ENCODE peak calls at places on chromosome 7, in seven cellular contexts. N is adrenal gland; V is SJSA1; P is CD8-positive, alpha-beta memory T cell; A is tibial artery; Z is hepatocyte; Q is CD4-positive, alpha-beta memory T cell. U is an unnamed sample. For H3K4me1 and H3K27me3, the result is how much of the 10 kb centered on the place peaks cover.

GRCh38 chr7:31692451-31692850 is 5.4 kb downstream of the PPP1R17 start:
- DNase-seq in V (no peak), N (no peak), Q (no peak), Z (no peak), A (no peak), P (no peak), U (no peak)

GRCh38 chr7:23603632-23604295 is 6.6 kb downstream of the CCDC126 start:
- DNase-seq in A (no peak), Q (no peak), V (no peak), N (no peak), Z (no peak), P (no peak), U (no peak)

GRCh38 chr7:38306914-38307313 is 33.5 kb upstream of the TARP start:
- DNase-seq in Q (peak), Z (no peak), A (no peak), V (no peak), P (peak), N (no peak), U (no peak)

GRCh38 chr7:135075716-135076115 is 72.2 kb upstream of the TMEM140 start:
- DNase-seq in A (no peak), P (no peak), Q (no peak), N (no peak), V (no peak), Z (no peak), U (no peak)

GRCh38 chr7:28239823-28240204 is 59.2 kb upstream of the JAZF1 start:
- DNase-seq in Z (no peak), Q (no peak), N (no peak), A (no peak), P (no peak), V (no peak), U (no peak)

GRCh38 chr7:70975816-70976215 is 156.1 kb upstream of the GALNT17 start:
- DNase-seq in P (no peak), Z (no peak), V (no peak), A (no peak), Q (no peak), N (no peak), U (no peak)

GRCh38 chr7:91089382-91089963 is 174.8 kb upstream of the FZD1 start:
- DNase-seq in Z (peak), A (no peak), N (no peak), V (no peak), P (no peak), Q (peak), U (no peak)

GRCh38 chr7:149348758-149349369 is 86.9 kb downstream of the ZNF783 start:
- DNase-seq in A (no peak), V (no peak), Q (no peak), N (no peak), Z (no peak), P (no peak), U (no peak)

GRCh38 chr7:48438196-48438595 is 266.9 kb downstream of the ABCA13 start:
- DNase-seq in A (no peak), Q (no peak), N (no peak), V (no peak), P (no peak), Z (no peak), U (no peak)

GRCh38 chr7:27868117-27868516 is 128.2 kb downstream of the TAX1BP1 start:
- DNase-seq in A (no peak), P (no peak), V (no peak), Z (no peak), N (no peak), Q (no peak), U (no peak)

GRCh38 chr7:20520530-20520929 is 94.9 kb upstream of the ABCB5 start:
- DNase-seq in V (no peak), P (no peak), N (no peak), Q (no peak), A (no peak), Z (no peak), U (no peak)

GRCh38 chr7:75054744-75055527 is 18.7 kb downstream of the RCC1L start:
- DNase-seq in P (no peak), Q (no peak), A (peak), Z (no peak), V (no peak), N (peak), U (peak)

GRCh38 chr7:132536646-132537395 is 39.4 kb downstream of the PLXNA4 start:
- DNase-seq in V (no peak), A (no peak), N (no peak), Q (no peak), Z (no peak), P (no peak), U (no peak)

GRCh38 chr7:131961281-131961680 is 404.9 kb upstream of the PODXL start:
- DNase-seq in N (no peak), Q (no peak), A (no peak), P (no peak), V (no peak), Z (no peak), U (no peak)

GRCh38 chr7:47311891-47312290 is 270.0 kb downstream of the TNS3 start:
- DNase-seq in Q (no peak), V (no peak), Z (no peak), P (no peak), N (no peak), A (no peak), U (no peak)

GRCh38 chr7:40658731-40659130 is 523.9 kb downstream of the SUGCT start:
- DNase-seq in N (no peak), Z (no peak), P (no peak), Q (no peak), V (no peak), A (no peak), U (peak)

GRCh38 chr7:6171532-6172330 is 100.7 kb downstream of the CYTH3 start:
- DNase-seq in Q (no peak), V (no peak), Z (no peak), N (no peak), A (no peak), P (no peak), U (no peak)

GRCh38 chr7:128041203-128041602 is 10.0 kb upstream of the LRRC4 start:
- DNase-seq in Z (no peak), A (no peak), P (no peak), N (peak), Q (no peak), V (no peak), U (no peak)

GRCh38 chr7:14228341-14228740 is 238.9 kb upstream of the ETV1 start:
- DNase-seq in A (no peak), Q (no peak), N (no peak), V (no peak), P (no peak), Z (no peak), U (peak)

DNA sequence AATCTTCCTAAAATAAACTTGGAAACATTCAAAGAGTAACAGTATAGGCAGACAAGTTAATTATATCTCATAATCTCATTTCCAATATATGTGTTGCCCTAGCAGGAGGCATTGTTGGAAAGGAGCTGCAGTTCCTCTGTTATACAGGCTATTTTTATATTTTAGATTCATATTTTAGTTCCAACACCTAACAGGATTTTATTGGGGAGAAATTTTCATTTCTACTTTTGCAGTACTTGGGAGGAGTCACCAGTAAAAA is 19.3 kb downstream of the VOPP1 start:
- DNase-seq in V (no peak), Q (no peak), Z (no peak), N (no peak), P (no peak), A (no peak), U (no peak)
- H3K4me1 ChIP-seq in V (under half), Q (half or more), Z (under half), N (under half), P (half or more), A (under half), U (under half)

DNA sequence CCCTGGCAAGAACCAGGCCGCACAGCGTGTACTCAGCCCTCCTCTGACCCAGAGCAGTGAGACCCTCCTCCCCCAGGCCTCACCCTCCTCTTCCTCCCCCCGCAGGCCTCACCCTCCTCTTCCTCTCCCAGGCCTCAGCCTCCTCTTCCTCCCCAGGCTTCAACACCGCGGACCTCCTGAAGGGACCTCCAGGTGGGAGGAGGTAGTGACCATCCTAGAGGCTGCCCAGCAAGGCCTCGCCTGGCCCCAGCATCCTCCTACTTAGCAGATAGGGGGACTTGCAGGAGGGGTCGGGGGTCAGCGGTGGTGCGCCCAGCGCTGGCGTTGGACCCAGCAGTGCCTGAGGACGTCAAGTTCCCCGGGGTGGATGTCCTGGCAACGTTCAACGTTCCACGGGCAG is 270.8 kb downstream of the ELFN1 start:
- DNase-seq in Q (no peak), Z (no peak), P (no peak), V (no peak), N (no peak), A (no peak), U (peak)
- H3K4me3 ChIP-seq in Q (peak), Z (no peak), P (peak), V (no peak), N (no peak), A (no peak), U (no peak)

GRCh38 chr7:1256621-1257020 is 23.9 kb downstream of the UNCX start:
- DNase-seq in P (no peak), Z (no peak), Q (no peak), A (no peak), V (no peak), N (no peak), U (peak)

GRCh38 chr7:1255083-1255816 is 22.6 kb downstream of the UNCX start:
- DNase-seq in V (no peak), Z (no peak), A (no peak), P (no peak), N (no peak), Q (no peak), U (peak)

GRCh38 chr7:1257863-1258262 is 25.2 kb downstream of the UNCX start:
- DNase-seq in P (no peak), A (no peak), N (no peak), V (no peak), Z (no peak), Q (no peak), U (peak)

GRCh38 chr7:1255817-1256340 is 23.2 kb downstream of the UNCX start:
- DNase-seq in V (no peak), Q (no peak), Z (no peak), N (no peak), A (no peak), P (no peak), U (peak)

GRCh38 chr7:1257221-1257620 is 24.5 kb downstream of the UNCX start:
- DNase-seq in Q (no peak), P (no peak), V (no peak), Z (no peak), A (no peak), N (no peak), U (peak)
- H3K27me3 ChIP-seq in Q (under half), P (under half), V (half or more), Z (under half), A (half or more), N (under half), U (under half)

GRCh38 chr7:50359995-50360925 is 55.7 kb downstream of the IKZF1 start:
- DNase-seq in N (no peak), V (no peak), Q (peak), Z (peak), A (no peak), P (peak), U (no peak)

GRCh38 chr7:50362142-50362541 is 57.6 kb downstream of the IKZF1 start:
- DNase-seq in Z (no peak), N (no peak), V (no peak), Q (no peak), P (no peak), A (no peak), U (no peak)

GRCh38 chr7:50364645-50365044 is 60.1 kb downstream of the IKZF1 start:
- DNase-seq in P (no peak), Z (no peak), V (no peak), N (no peak), Q (no peak), A (no peak), U (no peak)

GRCh38 chr7:50363327-50364060 is 59.0 kb downstream of the IKZF1 start:
- DNase-seq in A (no peak), N (no peak), Z (no peak), P (peak), Q (peak), V (no peak), U (no peak)

DNA sequence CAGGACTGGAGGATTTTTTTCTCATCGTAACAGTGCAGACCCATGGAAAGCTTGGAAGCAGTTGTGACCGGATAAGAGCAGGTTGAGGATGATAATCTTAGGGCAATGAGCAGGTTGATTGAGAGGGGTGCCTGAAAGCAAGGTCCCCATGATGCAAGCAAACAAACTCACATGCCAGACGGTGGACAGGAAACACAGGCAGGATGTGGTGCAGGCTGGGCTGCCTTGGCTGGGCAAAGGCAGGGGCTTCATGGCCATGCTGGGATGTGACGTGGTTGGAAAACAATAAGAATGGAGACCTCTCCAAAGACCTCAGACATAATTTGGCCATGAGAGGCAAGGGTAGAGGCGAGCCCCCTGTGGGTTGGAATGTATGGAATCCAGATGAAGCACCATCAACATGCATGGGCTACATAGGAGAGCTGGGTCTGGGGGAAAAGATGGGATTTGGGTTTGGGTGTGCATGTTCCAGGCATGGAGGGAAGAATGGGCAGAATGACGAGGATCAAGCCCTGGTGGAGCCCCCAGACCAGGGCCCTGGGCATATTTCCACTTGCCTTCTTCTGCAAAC is 58.3 kb downstream of the IKZF1 start:
- DNase-seq in Z (no peak), N (no peak), Q (peak), P (peak), A (no peak), V (no peak), U (no peak)
- H3K4me1 ChIP-seq in Z (under half), N (under half), Q (half or more), P (half or more), A (under half), V (under half), U (under half)

DNA sequence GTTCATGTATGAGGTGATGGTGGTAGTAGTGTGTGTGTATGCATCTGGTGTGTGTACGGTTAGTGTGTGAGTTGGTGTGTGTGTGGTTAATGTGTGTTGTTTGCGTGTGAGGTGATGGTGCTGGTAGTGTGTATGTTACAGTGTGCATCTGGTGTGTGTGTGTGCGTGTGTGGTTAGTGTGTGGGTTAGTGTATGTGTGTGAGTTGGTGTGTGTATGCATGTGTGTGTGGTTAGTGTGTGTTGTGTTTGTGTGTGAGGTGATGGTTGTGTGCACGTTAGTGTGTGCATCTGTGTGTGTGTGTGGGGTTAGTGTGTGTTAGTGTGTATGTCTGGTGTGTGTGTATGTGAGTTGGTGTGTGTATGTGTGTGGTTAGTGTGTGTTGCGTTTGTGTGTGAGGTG is 153.0 kb downstream of the ACTR3B start:
- DNase-seq in V (no peak), A (no peak), N (no peak), Z (no peak), P (no peak), Q (no peak), U (no peak)
- H3K4me3 ChIP-seq in V (no peak), A (no peak), N (no peak), Z (no peak), P (no peak), Q (no peak), U (no peak)

GRCh38 chr7:157691521-157692155 is 354.8 kb downstream of the DNAJB6 start:
- DNase-seq in N (peak), Z (no peak), V (peak), Q (no peak), A (no peak), P (no peak), U (no peak)

GRCh38 chr7:157693071-157693520 is 356.3 kb downstream of the DNAJB6 start:
- DNase-seq in V (peak), Q (no peak), Z (no peak), N (peak), P (no peak), A (no peak), U (no peak)

GRCh38 chr7:157690833-157691382 is 354.1 kb downstream of the DNAJB6 start:
- DNase-seq in Q (no peak), A (peak), N (peak), P (no peak), V (peak), Z (no peak), U (peak)

GRCh38 chr7:157693521-157694388 is 357.0 kb downstream of the DNAJB6 start:
- DNase-seq in N (peak), Z (no peak), Q (no peak), P (no peak), A (no peak), V (peak), U (no peak)

GRCh38 chr7:157692156-157693011 is 355.6 kb downstream of the DNAJB6 start:
- DNase-seq in P (no peak), V (peak), Z (no peak), A (no peak), Q (no peak), N (peak), U (peak)
- H3K27me3 ChIP-seq in P (under half), V (under half), Z (half or more), A (half or more), Q (under half), N (half or more), U (under half)

DNA sequence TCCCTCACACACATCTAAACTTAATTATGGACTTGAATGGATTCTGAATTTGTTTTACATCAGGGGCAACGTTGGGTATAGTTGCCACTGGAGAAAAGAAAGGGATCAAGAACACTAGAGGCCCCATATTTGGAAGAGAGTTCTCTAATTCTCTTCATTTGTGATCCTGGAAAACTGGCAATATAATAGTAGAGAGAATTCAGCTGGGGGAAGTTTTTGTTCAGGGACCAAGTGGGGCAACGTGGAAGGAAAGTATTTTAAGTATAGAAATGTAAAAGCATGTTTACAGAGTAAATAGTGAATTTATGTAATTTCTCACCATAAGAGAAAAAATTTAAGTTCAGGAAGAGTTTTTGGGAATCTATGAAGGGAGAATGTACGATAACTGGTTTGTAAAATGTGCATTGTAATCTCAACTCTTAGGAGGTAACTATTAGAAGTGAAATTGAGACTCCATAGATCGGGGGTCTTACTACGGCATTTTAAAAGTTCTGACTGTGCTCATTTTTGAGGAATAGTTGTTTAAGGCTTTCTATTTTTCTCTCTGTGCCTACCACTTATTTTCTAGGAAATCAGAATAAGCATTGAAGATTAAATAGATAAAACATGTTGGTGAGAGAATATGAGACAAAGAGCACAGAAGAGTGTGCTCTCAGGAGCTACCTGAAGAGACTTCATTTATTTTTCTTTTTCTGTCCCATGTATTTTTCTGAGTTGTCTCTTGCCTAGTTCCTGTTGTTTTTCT is 3.4 kb downstream of the SDHAF3 start:
- DNase-seq in P (no peak), A (no peak), Q (no peak), Z (no peak), V (no peak), N (no peak), U (no peak)
- H3K4me1 ChIP-seq in P (under half), A (under half), Q (under half), Z (under half), V (under half), N (under half), U (under half)

DNA sequence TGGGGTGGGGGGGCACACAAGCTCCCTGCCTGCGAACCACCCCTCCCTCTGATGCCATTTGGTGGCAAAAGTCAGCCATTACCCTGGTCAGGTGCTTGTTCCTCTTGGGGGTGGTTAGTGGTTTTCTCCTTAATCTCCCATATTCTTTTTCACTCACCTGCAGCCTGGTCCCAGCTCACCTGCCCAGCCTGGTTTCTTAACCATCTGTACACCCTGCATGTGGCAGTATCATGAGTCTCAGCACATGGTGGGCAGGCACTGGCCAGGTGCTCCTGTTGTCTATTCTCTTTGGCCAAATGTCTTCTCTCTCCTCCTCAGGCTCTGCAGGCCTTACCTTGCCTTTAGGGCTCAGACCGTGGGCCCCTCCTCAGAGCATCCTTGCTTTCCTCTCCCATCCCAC is 30.5 kb downstream of the OGDH start:
- DNase-seq in P (no peak), N (no peak), Q (no peak), A (no peak), Z (no peak), V (peak), U (no peak)
- H3K4me3 ChIP-seq in P (no peak), N (no peak), Q (no peak), A (no peak), Z (no peak), V (no peak), U (no peak)